ENCODE peak calls at places on chromosomes 2 and 18, in ten cellular contexts. H, U, M, R, W, Y, Q, P, C and V are unnamed samples.

GRCh38 chr18:34627138-34627920 is 82.8 kb upstream of the DTNA start:
- DNase-seq in M (no peak), H (no peak), Q (no peak), W (no peak), U (peak), P (no peak), R (no peak), C (peak), Y (no peak), V (no peak)

GRCh38 chr2:160294339-160294803 is 94.3 kb upstream of the ITGB6 start:
- DNase-seq in Y (no peak), C (peak), W (peak), U (peak), Q (peak), P (peak), H (peak), R (no peak), M (peak), V (peak)

GRCh38 chr2:205754924-205755321 is 72.6 kb downstream of the NRP2 start:
- DNase-seq in R (no peak), W (no peak), M (no peak), Q (no peak), U (peak), H (no peak), P (no peak), C (peak), Y (no peak), V (peak)

GRCh38 chr18:24118750-24119577 is 19.9 kb upstream of the CABYR start:
- DNase-seq in R (peak), C (peak), H (peak), P (peak), M (peak), W (peak), Q (peak), Y (peak), U (peak), V (peak)

GRCh38 chr2:171319164-171319810 is 114.5 kb downstream of the METTL8 start:
- DNase-seq in Q (no peak), C (peak), H (peak), U (peak), W (no peak), Y (peak), M (no peak), R (no peak), P (no peak), V (peak)

GRCh38 chr2:119252186-119253113 is 28.8 kb downstream of the STEAP3 start:
- DNase-seq in W (no peak), Q (no peak), Y (no peak), C (peak), M (peak), H (peak), U (peak), R (no peak), P (no peak), V (peak)

GRCh38 chr18:51278045-51278649 is 80.7 kb upstream of the MEX3C start:
- DNase-seq in C (peak), Q (no peak), R (peak), U (no peak), W (peak), P (no peak), Y (peak), M (peak), H (peak), V (no peak)

GRCh38 chr18:59624384-59624760 is 72.9 kb downstream of the CCBE1 start:
- DNase-seq in P (no peak), W (no peak), H (no peak), C (peak), M (no peak), R (no peak), Q (no peak), U (no peak), Y (no peak), V (no peak)

GRCh38 chr2:235225261-235225660 is 268.6 kb upstream of the AGAP1 start:
- DNase-seq in P (no peak), M (no peak), C (no peak), Y (no peak), R (no peak), H (no peak), Q (no peak), U (no peak), W (no peak), V (no peak)

GRCh38 chr18:79578396-79579260 is 101.0 kb upstream of the CTDP1 start:
- DNase-seq in P (peak), H (no peak), C (no peak), Q (no peak), M (peak), R (no peak), Y (no peak), W (peak), U (no peak), V (no peak)

GRCh38 chr2:230408244-230408842 is 7.7 kb upstream of the SP100 start:
- DNase-seq in H (peak), W (no peak), Q (peak), M (peak), C (peak), P (no peak), R (no peak), U (peak), Y (no peak), V (peak)

GRCh38 chr2:71064110-71064611 is 4.3 kb upstream of the NAGK start:
- DNase-seq in U (no peak), Q (no peak), P (no peak), M (no peak), R (no peak), H (peak), Y (no peak), C (no peak), W (no peak), V (no peak)

GRCh38 chr2:157281316-157281715 is 23.8 kb downstream of the GALNT5 start:
- DNase-seq in R (no peak), W (no peak), M (no peak), P (no peak), U (no peak), C (no peak), Y (no peak), Q (no peak), H (no peak), V (no peak)

GRCh38 chr2:226418521-226418920 is 381.1 kb downstream of the IRS1 start:
- DNase-seq in Q (no peak), Y (no peak), U (no peak), W (no peak), P (no peak), H (no peak), M (no peak), C (no peak), R (no peak), V (no peak)

GRCh38 chr2:84556190-84556589 is 39.9 kb downstream of the DNAH6 start:
- DNase-seq in P (no peak), Y (no peak), U (no peak), M (no peak), W (no peak), Q (no peak), C (no peak), R (no peak), H (no peak), V (no peak)

GRCh38 chr2:98467652-98468051 is 23.0 kb downstream of the INPP4A start:
- DNase-seq in R (no peak), M (no peak), Y (no peak), P (no peak), H (no peak), W (no peak), Q (no peak), U (no peak), C (no peak), V (no peak)
- H3K4me3 ChIP-seq in R (no peak), M (no peak), Y (no peak), P (no peak), H (no peak), W (no peak), Q (no peak), U (no peak), C (no peak), V (no peak)

DNA sequence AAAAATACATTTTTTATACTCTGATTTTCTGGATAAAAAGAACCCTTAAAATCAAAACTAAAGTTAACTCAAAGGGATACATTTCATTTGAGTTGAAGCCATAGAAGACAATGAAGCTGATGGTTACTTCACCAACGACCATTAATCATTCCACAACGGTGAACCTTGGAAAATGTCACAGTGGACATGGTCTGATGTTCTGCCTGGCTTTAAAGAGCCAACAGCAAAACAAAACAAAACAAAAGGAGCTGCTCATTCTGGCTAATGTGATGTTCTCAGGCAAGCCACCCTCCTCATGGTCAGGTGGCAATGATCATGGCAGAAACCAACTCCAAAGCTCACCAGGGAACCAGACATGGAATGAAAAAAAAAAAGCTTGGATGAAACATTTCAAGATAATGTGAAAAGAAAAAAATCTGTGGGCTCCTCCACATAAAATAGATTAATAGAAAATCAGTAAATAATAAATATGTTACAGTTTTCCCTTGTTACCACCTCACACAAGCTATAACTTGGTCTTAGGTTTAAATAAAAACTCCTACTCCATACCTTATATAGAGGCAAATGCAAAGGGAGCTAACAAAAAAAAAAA is 90.1 kb upstream of the SERTAD2 start:
- DNase-seq in W (no peak), Y (no peak), Q (no peak), C (no peak), R (no peak), P (no peak), M (no peak), U (no peak), H (no peak), V (no peak)
- TF ChIP-seq CTCF in W (no peak), Y (no peak), Q (no peak), C (no peak), R (no peak), P (no peak), M (no peak), U (no peak), H (no peak), V (no peak)

DNA sequence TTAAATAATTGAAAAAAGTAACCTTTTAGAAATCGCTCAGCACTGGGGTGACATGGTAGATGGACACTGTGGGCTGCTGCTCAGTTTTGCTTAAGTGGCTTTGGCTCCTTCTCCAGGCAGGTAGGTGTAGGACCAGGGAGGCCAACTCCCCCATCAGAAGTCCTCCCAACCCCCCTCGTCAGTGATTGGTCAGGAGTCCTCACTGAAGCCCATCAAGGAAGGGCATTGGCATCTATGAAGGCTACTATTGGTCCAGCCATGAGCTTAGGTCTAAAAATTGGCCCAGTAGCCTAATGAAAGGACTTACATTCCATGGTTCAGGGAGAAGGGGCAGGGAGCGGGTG is 34.7 kb downstream of the ST3GAL5 start:
- DNase-seq in Q (no peak), M (no peak), C (no peak), H (no peak), W (no peak), P (no peak), R (no peak), U (no peak), Y (no peak), V (no peak)
- H3K4me3 ChIP-seq in Q (no peak), M (no peak), C (no peak), H (no peak), W (no peak), P (no peak), R (no peak), U (no peak), Y (no peak), V (no peak)

GRCh38 chr18:22377769-22378168 is 39.9 kb downstream of the CTAGE1 start:
- DNase-seq in C (no peak), W (no peak), R (no peak), Y (no peak), Q (no peak), U (no peak), M (no peak), H (no peak), P (no peak), V (no peak)

GRCh38 chr18:22378672-22379282 is 38.9 kb downstream of the CTAGE1 start:
- DNase-seq in Y (peak), C (peak), P (no peak), R (peak), H (peak), U (peak), W (peak), Q (peak), M (peak), V (peak)
- TF ChIP-seq CTCF in Y (peak), C (peak), P (no peak), R (peak), H (peak), U (peak), W (peak), Q (peak), M (peak), V (peak)